ENCODE peak calls at places on chromosomes 2 and 18, in nine cellular contexts. H is heart left ventricle, V is right atrium auricular region, Y is thyroid gland, M is HCT116, F is keratinocyte, T is heart right ventricle, N is sigmoid colon, J is tibial artery. X is an unnamed sample.

GRCh38 chr2:119196301-119197124 is 27.1 kb upstream of the STEAP3 start:
- DNase-seq in H (no peak), V (no peak), Y (no peak), M (no peak), F (no peak), T (no peak), N (no peak), J (no peak), X (no peak)

GRCh38 chr2:109237792-109238191 is 108.8 kb downstream of the SH3RF3 start:
- DNase-seq in H (no peak), V (peak; percentile 32), Y (no peak), M (no peak), F (no peak), T (no peak), N (no peak), J (no peak), X (no peak)

GRCh38 chr2:6352906-6353515 is 512.7 kb downstream of the CMPK2 start:
- DNase-seq in H (peak; percentile 26), V (no peak), Y (peak; percentile 67), M (no peak), F (no peak), T (peak; percentile 42), N (no peak), J (no peak), X (peak; percentile 66)

GRCh38 chr2:75226617-75227016 is 27.3 kb upstream of the TACR1 start:
- DNase-seq in H (no peak), V (no peak), Y (no peak), M (no peak), F (no peak), T (no peak), N (no peak), J (no peak), X (no peak)

GRCh38 chr18:57780318-57781127 is 22.6 kb downstream of the ATP8B1 start:
- DNase-seq in H (peak; percentile 42), V (no peak), Y (no peak), M (no peak), F (no peak), T (no peak), N (no peak), J (no peak), X (no peak)

GRCh38 chr2:205571300-205571858 is 110.9 kb upstream of the NRP2 start:
- DNase-seq in H (no peak), V (no peak), Y (no peak), M (no peak), F (no peak), T (no peak), N (no peak), J (no peak), X (no peak)

GRCh38 chr2:58107803-58108710 is 61.5 kb downstream of the VRK2 start:
- DNase-seq in H (no peak), V (no peak), Y (no peak), M (peak; percentile 83), F (peak; percentile 57), T (no peak), N (no peak), J (no peak), X (no peak)

GRCh38 chr2:97210336-97210735 is 97.4 kb downstream of the ANKRD36 start:
- DNase-seq in H (no peak), V (no peak), Y (no peak), M (no peak), F (no peak), T (no peak), N (no peak), J (no peak), X (no peak)

GRCh38 chr2:142778289-142778688 is 99.2 kb upstream of the KYNU start:
- DNase-seq in H (no peak), V (no peak), Y (no peak), M (no peak), F (no peak), T (no peak), N (no peak), J (no peak), X (no peak)

GRCh38 chr18:41660654-41661053 is 294.4 kb upstream of the PIK3C3 start:
- DNase-seq in H (no peak), V (no peak), Y (no peak), M (no peak), F (no peak), T (no peak), N (no peak), J (no peak), X (no peak)

GRCh38 chr2:128520340-128520739 is 201.7 kb upstream of the HS6ST1 start:
- DNase-seq in H (no peak), V (peak; percentile 34), Y (no peak), M (no peak), F (no peak), T (no peak), N (no peak), J (no peak), X (no peak)

DNA sequence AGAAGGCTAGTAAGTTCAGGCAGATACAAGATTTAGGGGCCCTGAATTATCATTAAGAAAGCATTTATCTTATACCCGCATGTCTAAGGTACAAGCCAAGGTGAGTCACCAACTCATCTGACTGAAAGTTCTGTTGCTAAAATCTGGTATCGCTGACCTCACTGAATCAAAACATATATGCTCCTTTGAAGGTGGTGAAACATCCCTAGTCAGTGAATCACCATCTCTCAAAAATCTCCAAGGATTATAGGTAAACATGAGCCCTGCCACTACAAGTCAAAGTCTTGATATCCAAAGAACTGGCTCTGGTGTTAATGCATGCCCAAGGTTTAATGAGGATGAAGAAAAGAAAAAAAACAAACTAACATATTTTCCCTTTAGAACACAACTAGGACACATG is 43.5 kb downstream of the IRS1 start:
- DNase-seq in H (no peak), V (no peak), Y (no peak), M (peak; percentile 97), F (peak; percentile 79), T (no peak), N (no peak), J (no peak), X (no peak)
- H3K4me1 ChIP-seq in H (peaks cover under 1% of the 10 kb centered on the region), V (peaks cover 38% of the 10 kb centered on the region), Y (peaks cover 71% of the 10 kb centered on the region), M (peaks cover 96% of the 10 kb centered on the region), F (peaks cover 36% of the 10 kb centered on the region), T (peaks cover 49% of the 10 kb centered on the region), N (peaks cover 62% of the 10 kb centered on the region), J (peaks cover 20% of the 10 kb centered on the region), X (peaks cover 25% of the 10 kb centered on the region)

GRCh38 chr2:241008711-241009121 is 10.3 kb downstream of the SNED1 start:
- DNase-seq in H (no peak), V (peak; percentile 43), Y (no peak), M (no peak), F (no peak), T (no peak), N (no peak), J (no peak), X (no peak)

GRCh38 chr2:241011296-241011600 is 12.8 kb downstream of the SNED1 start:
- DNase-seq in H (peak; percentile 10), V (peak; percentile 16), Y (no peak), M (no peak), F (no peak), T (no peak), N (peak; percentile 46), J (no peak), X (peak; percentile 25)

GRCh38 chr2:241010531-241011295 is 12.3 kb downstream of the SNED1 start:
- DNase-seq in H (peak; percentile 15), V (peak; percentile 48), Y (peak; percentile 68), M (no peak), F (no peak), T (no peak), N (peak; percentile 48), J (no peak), X (peak; percentile 23)

GRCh38 chr2:241009191-241009590 is 10.8 kb downstream of the SNED1 start:
- DNase-seq in H (no peak), V (peak; percentile 54), Y (no peak), M (no peak), F (no peak), T (no peak), N (peak; percentile 56), J (no peak), X (no peak)

DNA sequence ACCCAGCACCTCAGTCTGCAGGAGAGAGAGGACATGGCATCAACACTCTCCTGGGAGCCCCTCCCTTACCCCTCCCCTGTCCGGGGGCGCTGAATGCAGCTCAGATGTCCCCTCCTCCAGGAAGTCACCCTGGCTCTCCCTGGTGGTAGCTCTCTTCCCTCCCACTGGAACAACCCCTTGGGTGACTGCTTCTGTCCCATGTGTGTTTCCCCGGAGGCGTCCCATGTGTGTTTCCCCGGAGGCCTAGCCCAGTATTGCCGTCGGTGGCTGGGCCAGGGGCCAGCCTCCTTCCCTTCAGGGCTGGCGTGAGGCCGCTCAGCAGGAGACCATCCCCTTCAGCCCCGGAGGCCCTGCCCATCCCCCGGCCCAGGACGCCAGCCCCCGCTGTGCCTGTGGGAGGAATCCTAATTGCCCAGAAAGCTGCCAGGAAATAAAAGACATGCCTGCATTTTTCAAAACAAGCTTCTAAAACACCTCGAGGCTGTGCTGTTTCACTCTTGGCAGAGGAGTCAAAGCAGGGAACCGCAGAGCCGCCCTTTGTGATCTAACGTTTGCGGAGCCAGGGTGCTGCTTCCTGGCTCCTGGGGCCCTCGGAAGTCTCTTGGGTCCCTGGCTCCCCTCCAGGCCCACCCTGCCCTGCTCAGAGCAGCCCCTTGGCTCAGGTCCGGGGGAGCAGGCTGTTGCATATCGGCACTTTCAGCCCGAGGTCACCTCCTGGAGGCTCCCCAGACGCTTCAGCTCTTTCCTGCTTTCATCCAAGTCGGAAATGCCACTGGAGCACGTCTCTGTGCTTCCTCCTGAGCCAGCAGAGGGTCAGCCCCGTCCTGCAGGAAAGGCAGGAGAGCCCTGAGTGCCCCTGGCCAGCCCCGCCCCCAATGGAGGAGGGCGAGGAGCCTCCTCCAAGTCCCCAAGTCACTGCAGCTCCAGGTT is 11.4 kb downstream of the SNED1 start:
- DNase-seq in H (no peak), V (peak; percentile 67), Y (peak; percentile 87), M (no peak), F (no peak), T (no peak), N (peak; percentile 75), J (peak; percentile 79), X (peak; percentile 64)
- H3K27ac ChIP-seq in H (peak overlapping the region; percentile 63), V (peak overlapping the region; percentile 36), Y (peak overlapping the region; percentile 87), M (no peak overlapping the region), F (no peak overlapping the region), T (peak overlapping the region; percentile 71), N (peak overlapping the region; percentile 69), J (peak overlapping the region; percentile 25), X (no peak overlapping the region)

DNA sequence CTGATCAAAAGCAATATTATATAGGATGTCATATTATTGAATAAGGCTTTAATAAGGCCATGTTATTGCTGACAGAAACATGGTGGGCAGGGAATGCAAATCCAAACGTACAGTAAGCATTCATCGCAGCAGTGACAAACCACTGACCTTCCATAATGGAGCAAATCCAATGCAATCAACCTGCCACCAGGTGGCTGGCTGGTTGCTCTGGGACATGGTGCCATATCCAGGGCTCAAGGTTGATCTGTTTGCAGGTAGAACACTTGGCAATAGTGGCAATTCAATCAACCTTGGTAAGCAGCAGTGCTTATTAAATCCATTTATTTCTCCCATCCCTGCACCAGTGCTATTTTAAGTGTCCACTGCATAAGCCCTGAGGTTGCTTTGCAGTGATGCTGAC is 75.4 kb downstream of the CERKL start:
- DNase-seq in H (no peak), V (no peak), Y (no peak), M (no peak), F (no peak), T (no peak), N (no peak), J (no peak), X (no peak)
- TF ChIP-seq CTCF in H (no peak), V (no peak), Y (no peak), M (peak; percentile 41), F (peak; percentile 55), T (no peak), N (no peak), J (no peak), X (no peak)

DNA sequence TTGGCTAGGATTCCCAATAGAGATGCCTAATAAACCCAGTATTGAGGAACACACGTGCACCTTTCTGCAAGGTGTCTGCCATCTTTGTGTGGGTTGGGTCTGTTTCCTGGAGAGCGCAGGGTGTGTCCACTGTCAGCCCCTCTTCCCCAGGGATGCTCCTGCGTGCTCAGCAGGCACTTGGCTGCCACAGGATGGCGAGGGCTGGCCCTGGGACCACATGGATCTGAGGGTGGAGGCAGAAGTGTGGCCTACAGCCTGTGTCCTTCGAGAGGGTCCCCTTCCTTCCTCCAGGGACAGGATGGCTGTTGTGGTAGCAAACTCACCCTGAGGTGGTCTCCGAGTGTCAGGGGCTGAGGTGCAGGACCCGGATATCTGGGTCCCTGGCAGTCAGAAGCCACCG is 78.0 kb upstream of the PXDN start:
- DNase-seq in H (no peak), V (no peak), Y (no peak), M (no peak), F (no peak), T (no peak), N (no peak), J (no peak), X (no peak)
- H3K4me1 ChIP-seq in H (no peaks in the 10 kb centered on the region), V (peaks cover 1% of the 10 kb centered on the region), Y (peaks cover 4% of the 10 kb centered on the region), M (peaks cover 1% of the 10 kb centered on the region), F (peaks cover 5% of the 10 kb centered on the region), T (peaks cover 5% of the 10 kb centered on the region), N (peaks cover 28% of the 10 kb centered on the region), J (peaks cover 21% of the 10 kb centered on the region), X (no peaks in the 10 kb centered on the region)